ENCODE peak calls at places on chromosomes 11 and 22, in four cellular contexts. H is AG04449, R is uterus, K is nephron progenitor cell. Q is an unnamed sample.

GRCh38 chr22:19879996-19880785 is 25.5 kb upstream of the GNB1L start:
- DNase-seq in R (peak; percentile 12), K (no peak), H (no peak), Q (peak; percentile 8)

GRCh38 chr22:29690481-29690880 is 29.3 kb upstream of the CABP7 start:
- DNase-seq in H (no peak), R (no peak), K (no peak), Q (no peak)

GRCh38 chr11:91998466-91998865 is 226.2 kb upstream of the FAT3 start:
- DNase-seq in H (no peak), R (no peak), K (no peak), Q (no peak)

GRCh38 chr11:10674991-10675440 is 18.5 kb downstream of the IRAG1 start:
- DNase-seq in K (no peak), R (peak; percentile 56), H (no peak), Q (peak; percentile 69)

GRCh38 chr11:13260196-13260962 is 17.2 kb upstream of the BMAL1 start:
- DNase-seq in H (no peak), R (no peak), K (no peak), Q (no peak)

GRCh38 chr22:44326549-44326881 is 13.8 kb upstream of the SHISAL1 start:
- DNase-seq in K (no peak), R (no peak), H (no peak), Q (no peak)

GRCh38 chr11:121716060-121716459 is 263.3 kb upstream of the SORL1-AS1 start:
- DNase-seq in R (no peak), K (no peak), H (peak; percentile 55), Q (no peak)

GRCh38 chr11:118000850-118001228 is 14.6 kb downstream of the IL10RA start:
- DNase-seq in R (no peak), H (no peak), K (no peak), Q (no peak)

GRCh38 chr22:19041403-19042074 is 80.7 kb downstream of the DGCR2 start:
- DNase-seq in K (no peak), R (no peak), H (no peak), Q (peak; percentile 5)

GRCh38 chr22:35657571-35658312 is 9.5 kb downstream of the APOL6 start:
- DNase-seq in K (no peak), H (no peak), R (no peak), Q (no peak)

GRCh38 chr22:48104102-48104738 is 1341.8 kb downstream of the TBC1D22A start:
- DNase-seq in K (no peak), R (no peak), H (no peak), Q (no peak)

GRCh38 chr11:9082575-9082974 is 8.8 kb downstream of the SCUBE2 start:
- DNase-seq in K (no peak), H (no peak), R (no peak), Q (no peak)

GRCh38 chr11:104541706-104542105 is 356.6 kb downstream of the CASP12 start:
- DNase-seq in H (no peak), K (no peak), R (no peak), Q (no peak)

GRCh38 chr11:126601550-126602215 is 246.2 kb downstream of the ST3GAL4 start:
- DNase-seq in R (no peak), H (no peak), K (peak; percentile 33), Q (no peak)

GRCh38 chr11:34145847-34146381 is 40.5 kb downstream of the NAT10 start:
- DNase-seq in R (no peak), H (no peak), K (no peak), Q (no peak)

GRCh38 chr22:33515733-33516297 is 404.5 kb downstream of the LARGE1 start:
- DNase-seq in H (no peak), R (no peak), K (no peak), Q (no peak)

GRCh38 chr11:101916422-101916821 is at the start of gene ANGPTL5:
- DNase-seq in R (no peak), K (no peak), H (no peak), Q (no peak)

GRCh38 chr11:125201525-125202121 is 37.1 kb downstream of the PKNOX2 start:
- DNase-seq in H (no peak), K (no peak), R (peak; percentile 56), Q (peak; percentile 55)

GRCh38 chr11:18853086-18853720 is 61.6 kb upstream of the PTPN5 start:
- DNase-seq in H (no peak), R (no peak), K (no peak), Q (no peak)

GRCh38 chr11:9396752-9397151 is 12.3 kb downstream of the IPO7 start:
- DNase-seq in R (no peak), H (no peak), K (no peak), Q (no peak)

GRCh38 chr11:45847908-45848316 is 637 bp downstream of the CRY2 start:
- DNase-seq in H (no peak), K (peak; percentile 44), R (no peak), Q (peak; percentile 30)

GRCh38 chr11:74701351-74701750 is 29.9 kb downstream of the CHRDL2 start:
- DNase-seq in H (no peak), R (no peak), K (no peak), Q (no peak)
- TF ChIP-seq CTCF in H (peak; percentile 20), R (no peak), K (no peak), Q (no peak)

GRCh38 chr11:70739811-70740474 is 341.6 kb downstream of the CTTN start:
- DNase-seq in R (no peak), H (no peak), K (no peak), Q (no peak)
- TF ChIP-seq CTCF in R (no peak), H (no peak), K (peak; percentile 13), Q (no peak)

DNA sequence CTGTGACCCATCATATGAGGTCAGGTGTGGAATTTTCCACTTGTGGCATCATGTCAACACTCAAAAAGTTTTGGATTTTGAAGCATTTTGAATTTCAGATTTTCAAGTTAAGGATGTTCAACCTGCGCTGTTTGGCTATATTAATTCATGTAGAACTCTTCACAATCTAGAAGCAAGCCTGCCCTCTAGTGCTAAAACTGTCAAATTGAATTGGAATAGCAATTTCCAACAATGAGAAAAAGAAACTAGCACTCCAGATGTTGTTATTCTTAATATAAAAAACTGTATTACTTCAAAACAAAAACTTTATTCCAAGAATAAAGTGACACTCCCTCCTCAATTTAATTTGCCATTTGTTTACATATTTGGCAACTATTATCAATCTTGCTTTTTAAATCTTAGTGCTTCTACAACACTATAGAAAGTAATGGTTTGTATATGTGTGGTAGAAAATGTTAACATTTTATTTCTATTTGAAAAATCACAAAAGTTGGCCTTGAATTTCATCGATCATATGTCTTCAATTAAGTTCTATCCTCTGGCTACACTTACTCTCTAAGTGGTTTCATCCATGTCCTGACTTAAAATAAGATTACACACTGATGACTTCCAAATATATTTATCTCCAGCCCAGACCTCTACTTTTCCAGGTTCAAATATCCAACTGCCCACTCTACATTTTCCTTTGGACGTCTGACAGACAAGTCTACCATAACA is 36.6 kb downstream of the DCUN1D5 start:
- DNase-seq in H (no peak), K (peak; percentile 3), R (no peak), Q (no peak)
- TF ChIP-seq CTCF in H (peak; percentile 43), K (peak; percentile 62), R (peak; percentile 38), Q (peak; percentile 32)

DNA sequence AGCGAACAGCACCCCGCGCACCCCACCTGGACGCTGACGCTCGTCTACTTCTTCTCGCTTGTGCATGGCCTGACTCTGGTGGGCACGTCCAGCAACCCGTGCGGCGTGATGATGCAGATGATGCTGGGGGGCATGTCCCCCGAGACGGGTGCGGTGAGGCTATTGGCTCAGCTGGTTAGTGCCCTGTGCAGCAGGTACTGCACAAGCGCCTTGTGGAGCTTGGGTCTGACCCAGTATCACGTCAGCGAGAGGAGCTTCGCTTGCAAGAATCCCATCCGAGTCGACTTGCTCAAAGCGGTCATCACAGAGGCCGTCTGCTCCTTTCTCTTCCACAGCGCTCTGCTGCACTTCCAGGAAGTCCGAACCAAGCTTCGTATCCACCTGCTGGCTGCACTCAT is 440 bp downstream of the AQP11 start:
- DNase-seq in H (no peak), R (peak; percentile 44), K (no peak), Q (no peak)
- TF ChIP-seq CTCF in H (no peak), R (no peak), K (no peak), Q (no peak)